ENCODE peak calls at places on chromosomes 4 and X, in six cellular contexts. F, K, B, A, Q and I are unnamed samples.

GRCh38 chrX:135420831-135421230 is 913 bp upstream of the SMIM10L2A start:
- DNase-seq in F (no peak), K (no peak), B (no peak), A (no peak), Q (no peak), I (no peak)

GRCh38 chrX:44914532-44915198 is 41.7 kb downstream of the KDM6A start:
- DNase-seq in F (no peak), K (no peak), B (peak), A (peak), Q (no peak), I (no peak)

GRCh38 chrX:38110231-38110630 is 103.9 kb downstream of the SYTL5 start:
- DNase-seq in F (no peak), K (no peak), B (no peak), A (no peak), Q (no peak), I (no peak)

GRCh38 chr4:185115827-185116232 is 27.2 kb upstream of the SLC25A4 start:
- DNase-seq in F (no peak), K (no peak), B (peak), A (peak), Q (peak), I (no peak)

GRCh38 chr4:132108784-132109183 is 1040.3 kb upstream of the PCDH10 start:
- DNase-seq in F (no peak), K (no peak), B (no peak), A (peak), Q (no peak), I (peak)

GRCh38 chr4:82905205-82905604 is 4.7 kb downstream of the THAP9 start:
- DNase-seq in F (peak), K (no peak), B (peak), A (no peak), Q (no peak), I (no peak)

GRCh38 chr4:1395941-1396805 is 10.1 kb downstream of the NKX1-1 start:
- DNase-seq in F (no peak), K (peak), B (no peak), A (no peak), Q (no peak), I (no peak)

GRCh38 chr4:97106161-97106560 is 1037.1 kb downstream of the STPG2 start:
- DNase-seq in F (no peak), K (no peak), B (no peak), A (no peak), Q (no peak), I (no peak)

GRCh38 chrX:20372533-20372932 is 105.8 kb upstream of the RPS6KA3 start:
- DNase-seq in F (no peak), K (no peak), B (no peak), A (no peak), Q (no peak), I (no peak)

GRCh38 chr4:165010991-165011390 is 20.8 kb upstream of the TRIM60 start:
- DNase-seq in F (no peak), K (no peak), B (no peak), A (no peak), Q (no peak), I (no peak)
- TF ChIP-seq CTCF in F (no peak), K (no peak), B (no peak), A (no peak), Q (no peak), I (no peak)

GRCh38 chr4:57265831-57266582 is 155.8 kb upstream of the IGFBP7 start:
- DNase-seq in F (no peak), K (no peak), B (peak), A (no peak), Q (no peak), I (no peak)
- TF ChIP-seq CTCF in F (no peak), K (no peak), B (no peak), A (no peak), Q (no peak), I (no peak)

GRCh38 chr4:6229671-6230501 is 29.5 kb upstream of the JAKMIP1 start:
- DNase-seq in F (no peak), K (peak), B (no peak), A (no peak), Q (no peak), I (no peak)
- TF ChIP-seq CTCF in F (no peak), K (no peak), B (no peak), A (no peak), Q (no peak), I (no peak)

DNA sequence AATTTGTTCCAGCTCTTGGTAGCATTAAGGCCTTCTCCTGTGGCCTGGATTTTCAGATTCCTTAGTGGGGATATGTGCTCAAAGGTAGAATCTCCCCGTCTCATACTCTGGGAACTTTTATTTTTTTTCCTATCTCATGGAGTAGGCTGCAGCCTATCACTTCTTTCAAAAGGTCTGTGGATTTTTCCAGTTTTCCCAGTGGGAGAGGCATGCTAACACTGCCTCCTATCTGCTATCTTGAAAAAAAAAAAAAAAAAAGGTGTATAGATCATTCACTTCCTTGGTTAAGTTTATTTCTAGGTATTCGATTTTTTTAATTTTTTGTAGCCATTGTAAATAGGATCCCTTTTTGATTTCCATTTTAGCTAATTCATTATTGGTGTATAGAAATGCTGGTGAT is 67.1 kb downstream of the IL15 start:
- DNase-seq in F (no peak), K (no peak), B (no peak), A (no peak), Q (no peak), I (no peak)
- TF ChIP-seq CTCF in F (no peak), K (no peak), B (no peak), A (no peak), Q (no peak), I (no peak)

DNA sequence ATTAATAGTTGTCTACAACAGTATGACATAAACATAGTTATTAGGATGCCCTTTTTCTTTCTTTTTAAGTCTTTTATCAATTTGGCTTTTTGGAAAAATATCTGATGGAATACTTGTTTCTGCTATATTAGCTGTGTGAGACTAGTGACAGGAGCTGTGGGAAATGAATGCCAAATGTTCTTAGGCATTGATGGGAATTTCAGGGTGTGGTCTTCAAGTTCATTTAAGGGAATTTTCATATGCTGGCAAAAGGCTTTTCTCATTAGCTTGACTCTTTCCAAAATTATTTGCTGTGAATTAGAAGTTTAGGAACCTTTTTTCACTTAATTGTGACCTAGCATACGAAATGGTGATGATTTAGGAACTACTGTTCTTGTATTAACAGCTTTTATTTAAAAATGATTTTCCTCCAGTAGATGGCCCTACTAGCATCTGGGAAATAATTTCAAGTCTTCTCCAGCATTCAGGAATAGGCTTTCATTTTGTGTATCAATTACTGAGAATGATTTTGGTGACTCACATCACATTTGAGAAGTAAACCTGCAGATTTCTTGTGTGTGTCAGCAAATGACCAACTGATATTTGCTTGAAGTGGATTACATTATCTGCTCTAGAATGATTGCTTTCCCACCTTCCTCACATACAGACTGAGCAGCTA is 70.9 kb downstream of the HTT start:
- DNase-seq in F (no peak), K (no peak), B (peak), A (peak), Q (no peak), I (no peak)
- TF ChIP-seq CTCF in F (no peak), K (no peak), B (no peak), A (peak), Q (peak), I (peak)

GRCh38 chrX:53374222-53374820 is 48.1 kb downstream of the SMC1A start:
- DNase-seq in F (no peak), K (no peak), B (no peak), A (no peak), Q (no peak), I (no peak)
- TF ChIP-seq CTCF in F (no peak), K (no peak), B (no peak), A (no peak), Q (no peak), I (no peak)

DNA sequence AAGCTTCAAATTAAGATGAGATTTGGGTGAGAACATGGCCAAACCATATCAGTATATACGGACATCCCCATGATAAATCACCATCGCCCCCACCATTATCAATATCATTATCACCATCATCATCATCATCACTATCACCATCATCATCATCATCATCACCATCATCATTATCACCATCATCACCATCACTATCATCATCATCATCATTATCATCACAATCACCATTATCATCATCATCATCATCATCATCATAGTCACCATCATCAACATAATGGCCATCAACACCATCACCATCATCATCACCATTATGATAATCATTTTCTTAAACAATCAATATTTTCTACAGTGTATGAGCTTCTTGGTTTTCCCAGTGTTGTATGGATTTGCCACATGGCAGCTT is 360.9 kb downstream of the NLGN4X start:
- DNase-seq in F (no peak), K (no peak), B (no peak), A (no peak), Q (no peak), I (no peak)
- TF ChIP-seq CTCF in F (no peak), K (no peak), B (no peak), A (no peak), Q (no peak), I (no peak)

GRCh38 chr4:127357765-127358164 is 275.0 kb upstream of the INTU start:
- DNase-seq in F (no peak), K (no peak), B (no peak), A (no peak), Q (no peak), I (no peak)
- TF ChIP-seq CTCF in F (no peak), K (no peak), B (no peak), A (no peak), Q (no peak), I (no peak)

GRCh38 chr4:74054483-74055032 is 16.1 kb upstream of the CXCL3 start:
- DNase-seq in F (no peak), K (no peak), B (no peak), A (no peak), Q (no peak), I (no peak)
- TF ChIP-seq CTCF in F (no peak), K (no peak), B (no peak), A (no peak), Q (no peak), I (no peak)

GRCh38 chr4:99201687-99202086 is 17.4 kb downstream of the ADH6 start:
- DNase-seq in F (no peak), K (no peak), B (no peak), A (peak), Q (peak), I (no peak)
- TF ChIP-seq CTCF in F (no peak), K (peak), B (no peak), A (peak), Q (peak), I (peak)